ENCODE peak calls at places on chromosomes 13 and 19, in six cellular contexts. One of them, this sample, is unnamed.

GRCh38 chr19:41356984-41357739 is 3.4 kb upstream of the TGFB1 start:
- DNase-seq in NCI-H2081: no peak
- DNase-seq in amygdala: no peak
- DNase-seq in psoas muscle: no peak
- DNase-seq in stimulated activated naive CD8-positive, alpha-beta T cell treated with anti-CD3 and anti-CD28 coated beads, Interleukin-15, amount 100 ng/mL, for 72 hours: peak
- DNase-seq in T-helper 17 cell: no peak
- DNase-seq in this sample: no peak

GRCh38 chr13:30738526-30738925 is 3.2 kb downstream of the ALOX5AP start:
- DNase-seq in NCI-H2081: no peak
- DNase-seq in amygdala: no peak
- DNase-seq in psoas muscle: no peak
- DNase-seq in stimulated activated naive CD8-positive, alpha-beta T cell treated with anti-CD3 and anti-CD28 coated beads, Interleukin-15, amount 100 ng/mL, for 72 hours: no peak
- DNase-seq in T-helper 17 cell: no peak
- DNase-seq in this sample: no peak

GRCh38 chr13:21124853-21125252 is 51.5 kb downstream of the SKA3 start:
- DNase-seq in NCI-H2081: peak
- DNase-seq in amygdala: peak
- DNase-seq in psoas muscle: no peak
- DNase-seq in stimulated activated naive CD8-positive, alpha-beta T cell treated with anti-CD3 and anti-CD28 coated beads, Interleukin-15, amount 100 ng/mL, for 72 hours: no peak
- DNase-seq in T-helper 17 cell: no peak
- DNase-seq in this sample: no peak

GRCh38 chr19:43667524-43668405 is 2.2 kb downstream of the PLAUR start:
- DNase-seq in NCI-H2081: peak
- DNase-seq in amygdala: no peak
- DNase-seq in psoas muscle: peak
- DNase-seq in stimulated activated naive CD8-positive, alpha-beta T cell treated with anti-CD3 and anti-CD28 coated beads, Interleukin-15, amount 100 ng/mL, for 72 hours: peak
- DNase-seq in T-helper 17 cell: no peak
- DNase-seq in this sample: no peak

GRCh38 chr19:13838071-13838942 is 38.6 kb upstream of the NANOS3 start:
- DNase-seq in NCI-H2081: no peak
- DNase-seq in amygdala: no peak
- DNase-seq in psoas muscle: no peak
- DNase-seq in stimulated activated naive CD8-positive, alpha-beta T cell treated with anti-CD3 and anti-CD28 coated beads, Interleukin-15, amount 100 ng/mL, for 72 hours: no peak
- DNase-seq in T-helper 17 cell: no peak
- DNase-seq in this sample: peak

GRCh38 chr19:10105241-10106099 is 692 bp upstream of the PPAN start:
- DNase-seq in NCI-H2081: no peak
- DNase-seq in amygdala: no peak
- DNase-seq in psoas muscle: no peak
- DNase-seq in stimulated activated naive CD8-positive, alpha-beta T cell treated with anti-CD3 and anti-CD28 coated beads, Interleukin-15, amount 100 ng/mL, for 72 hours: peak
- DNase-seq in T-helper 17 cell: peak
- DNase-seq in this sample: no peak

GRCh38 chr13:61084983-61085382 is 330.7 kb downstream of the PCDH20 start:
- DNase-seq in NCI-H2081: no peak
- DNase-seq in amygdala: no peak
- DNase-seq in psoas muscle: no peak
- DNase-seq in stimulated activated naive CD8-positive, alpha-beta T cell treated with anti-CD3 and anti-CD28 coated beads, Interleukin-15, amount 100 ng/mL, for 72 hours: no peak
- DNase-seq in T-helper 17 cell: no peak
- DNase-seq in this sample: no peak

GRCh38 chr13:114043421-114044053 is 69.7 kb upstream of the C13orf46 start:
- DNase-seq in NCI-H2081: no peak
- DNase-seq in amygdala: no peak
- DNase-seq in psoas muscle: peak
- DNase-seq in stimulated activated naive CD8-positive, alpha-beta T cell treated with anti-CD3 and anti-CD28 coated beads, Interleukin-15, amount 100 ng/mL, for 72 hours: peak
- DNase-seq in T-helper 17 cell: no peak
- DNase-seq in this sample: no peak

GRCh38 chr19:48480476-48481190 is 11.5 kb downstream of the CYTH2 start:
- DNase-seq in NCI-H2081: no peak
- DNase-seq in amygdala: peak
- DNase-seq in psoas muscle: peak
- DNase-seq in stimulated activated naive CD8-positive, alpha-beta T cell treated with anti-CD3 and anti-CD28 coated beads, Interleukin-15, amount 100 ng/mL, for 72 hours: peak
- DNase-seq in T-helper 17 cell: peak
- DNase-seq in this sample: peak